ENCODE peak calls at places on chromosomes 12 and 14, in five cellular contexts. One of them, this sample, is unnamed.

GRCh38 chr14:68816183-68816942 is 23.5 kb upstream of the ZFP36L1 start:
- DNase-seq in choroid plexus epithelial cell: peak; percentile 95
- DNase-seq in OCI-M1: peak; percentile 88
- DNase-seq in cardiac septum: peak; percentile 96
- DNase-seq in PC-3: peak; percentile 92
- DNase-seq in this sample: peak; percentile 84

GRCh38 chr14:61178226-61179060 is 102.7 kb downstream of the TMEM30B start:
- DNase-seq in cardiac septum: no peak
- DNase-seq in OCI-M1: no peak
- DNase-seq in PC-3: peak; percentile 99
- DNase-seq in choroid plexus epithelial cell: peak; percentile 97
- DNase-seq in this sample: peak; percentile 95

GRCh38 chr12:120742207-120742536 is 16.5 kb downstream of the ACADS start:
- DNase-seq in choroid plexus epithelial cell: no peak
- DNase-seq in OCI-M1: no peak
- DNase-seq in PC-3: no peak
- DNase-seq in cardiac septum: no peak
- DNase-seq in this sample: no peak

GRCh38 chr12:125528300-125528699 is 463.1 kb downstream of the AACS start:
- DNase-seq in PC-3: no peak
- DNase-seq in cardiac septum: no peak
- DNase-seq in OCI-M1: no peak
- DNase-seq in choroid plexus epithelial cell: no peak
- DNase-seq in this sample: no peak

GRCh38 chr14:35818346-35819115 is 7.6 kb upstream of the BRMS1L start:
- DNase-seq in choroid plexus epithelial cell: peak; percentile 73
- DNase-seq in OCI-M1: peak; percentile 68
- DNase-seq in PC-3: peak; percentile 73
- DNase-seq in cardiac septum: no peak
- DNase-seq in this sample: peak; percentile 75

GRCh38 chr12:25524381-25524780 is 28.7 kb downstream of the LMNTD1 start:
- DNase-seq in cardiac septum: no peak
- DNase-seq in PC-3: no peak
- DNase-seq in OCI-M1: peak; percentile 37
- DNase-seq in choroid plexus epithelial cell: no peak
- DNase-seq in this sample: no peak

GRCh38 chr12:7788316-7788689 is 899 bp upstream of the NANOG start:
- DNase-seq in PC-3: no peak
- DNase-seq in cardiac septum: no peak
- DNase-seq in OCI-M1: no peak
- DNase-seq in choroid plexus epithelial cell: no peak
- DNase-seq in this sample: no peak

GRCh38 chr12:106645074-106645421 is 62.2 kb downstream of the RFX4 start:
- DNase-seq in cardiac septum: no peak
- DNase-seq in PC-3: peak; percentile 62
- DNase-seq in choroid plexus epithelial cell: peak; percentile 39
- DNase-seq in OCI-M1: no peak
- DNase-seq in this sample: no peak

GRCh38 chr12:106459124-106459523 is 101.6 kb downstream of the POLR3B start:
- DNase-seq in cardiac septum: no peak
- DNase-seq in OCI-M1: no peak
- DNase-seq in choroid plexus epithelial cell: no peak
- DNase-seq in PC-3: no peak
- DNase-seq in this sample: no peak

GRCh38 chr12:47773062-47773857 is at the start of gene SLC48A1:
- DNase-seq in PC-3: peak; percentile 76
- DNase-seq in OCI-M1: peak; percentile 83
- DNase-seq in cardiac septum: peak; percentile 90
- DNase-seq in choroid plexus epithelial cell: peak; percentile 53
- DNase-seq in this sample: peak; percentile 74

GRCh38 chr12:93518725-93519124 is 51.4 kb downstream of the MRPL42 start:
- DNase-seq in PC-3: peak; percentile 36
- DNase-seq in OCI-M1: no peak
- DNase-seq in cardiac septum: no peak
- DNase-seq in choroid plexus epithelial cell: peak; percentile 83
- DNase-seq in this sample: peak; percentile 24

GRCh38 chr12:120394483-120395367 is 25.8 kb upstream of the MSI1 start:
- DNase-seq in PC-3: peak; percentile 57
- DNase-seq in OCI-M1: no peak
- DNase-seq in cardiac septum: no peak
- DNase-seq in choroid plexus epithelial cell: no peak
- DNase-seq in this sample: no peak

GRCh38 chr12:80161612-80162011 is 62.3 kb downstream of the OTOGL start:
- DNase-seq in cardiac septum: no peak
- DNase-seq in PC-3: no peak
- DNase-seq in OCI-M1: no peak
- DNase-seq in choroid plexus epithelial cell: peak; percentile 37
- DNase-seq in this sample: no peak

GRCh38 chr14:92511472-92512247 is 1.9 kb upstream of the RIN3 start:
- DNase-seq in cardiac septum: no peak
- DNase-seq in OCI-M1: no peak
- DNase-seq in choroid plexus epithelial cell: peak; percentile 91
- DNase-seq in PC-3: peak; percentile 87
- DNase-seq in this sample: peak; percentile 85

GRCh38 chr12:14810953-14811483 is 3.0 kb downstream of the SMCO3 start:
- DNase-seq in OCI-M1: peak; percentile 64
- DNase-seq in choroid plexus epithelial cell: peak; percentile 56
- DNase-seq in cardiac septum: no peak
- DNase-seq in PC-3: peak; percentile 61
- DNase-seq in this sample: peak; percentile 27

GRCh38 chr12:11016937-11017336 is 5.5 kb downstream of the TAS2R19 start:
- DNase-seq in choroid plexus epithelial cell: no peak
- DNase-seq in cardiac septum: no peak
- DNase-seq in OCI-M1: no peak
- DNase-seq in PC-3: no peak
- DNase-seq in this sample: no peak

GRCh38 chr14:52175982-52176502 is 91.5 kb upstream of the PTGDR start:
- DNase-seq in OCI-M1: no peak
- DNase-seq in cardiac septum: no peak
- DNase-seq in choroid plexus epithelial cell: no peak
- DNase-seq in PC-3: no peak
- DNase-seq in this sample: no peak

GRCh38 chr14:103690332-103690731 is 24.9 kb downstream of the XRCC3 start:
- DNase-seq in cardiac septum: no peak
- DNase-seq in PC-3: no peak
- DNase-seq in choroid plexus epithelial cell: no peak
- DNase-seq in OCI-M1: no peak
- DNase-seq in this sample: no peak

GRCh38 chr14:94643316-94644101 is 31.3 kb downstream of the SERPINA3 start:
- DNase-seq in PC-3: no peak
- DNase-seq in choroid plexus epithelial cell: no peak
- DNase-seq in OCI-M1: no peak
- DNase-seq in cardiac septum: peak; percentile 54
- DNase-seq in this sample: no peak

GRCh38 chr12:124621296-124621660 is 53.9 kb upstream of the NCOR2 start:
- DNase-seq in PC-3: no peak
- DNase-seq in cardiac septum: no peak
- DNase-seq in choroid plexus epithelial cell: peak; percentile 44
- DNase-seq in OCI-M1: no peak
- DNase-seq in this sample: no peak

This sample was measured in RKO.